ENCODE peak calls at places on chromosomes 13 and 19, in ten cellular contexts. Z is LHCN-M2; C is stimulated activated CD4-positive, alpha-beta T cell treated with anti-CD3 and anti-CD28 coated beads, Interleukin-4, amount 100 ng/mL, for 48 hours; E is T-helper 2 cell; I is body of pancreas; X is osteocyte; A is kidney tubule cell; O is psoas muscle; B is astrocyte of the spinal cord; Y is substantia nigra. U is an unnamed sample.

GRCh38 chr13:38900188-38900587 is 90.4 kb downstream of the STOML3 start:
- DNase-seq in Z (peak), C (no peak), E (no peak), I (no peak), X (no peak), A (no peak), O (no peak), B (no peak), Y (no peak), U (no peak)

GRCh38 chr19:6423499-6424189 is 967 bp downstream of the KHSRP start:
- DNase-seq in Z (peak), C (peak), E (no peak), I (no peak), X (no peak), A (peak), O (no peak), B (peak), Y (no peak), U (no peak)

GRCh38 chr19:52258426-52258825 is 11.0 kb upstream of the ZNF766 start:
- DNase-seq in Z (peak), C (no peak), E (no peak), I (no peak), X (no peak), A (peak), O (no peak), B (no peak), Y (no peak), U (no peak)

GRCh38 chr13:87444135-87444534 is 227.0 kb upstream of the SLITRK5 start:
- DNase-seq in Z (no peak), C (no peak), E (no peak), I (no peak), X (no peak), A (no peak), O (no peak), B (no peak), Y (no peak), U (no peak)

GRCh38 chr19:36638862-36639510 is 27.7 kb downstream of the ZNF461 start:
- DNase-seq in Z (peak), C (no peak), E (no peak), I (no peak), X (no peak), A (peak), O (no peak), B (peak), Y (no peak), U (no peak)

GRCh38 chr13:50526771-50527567 is 316.5 kb downstream of the DLEU7 start:
- DNase-seq in Z (no peak), C (no peak), E (no peak), I (peak), X (no peak), A (no peak), O (no peak), B (no peak), Y (no peak), U (no peak)

GRCh38 chr19:29671393-29672076 is 6.3 kb downstream of the PLEKHF1 start:
- DNase-seq in Z (no peak), C (peak), E (peak), I (peak), X (no peak), A (peak), O (peak), B (peak), Y (no peak), U (no peak)

GRCh38 chr19:36772341-36773222 is at the start of gene ZNF850:
- DNase-seq in Z (peak), C (peak), E (peak), I (peak), X (peak), A (peak), O (peak), B (peak), Y (peak), U (peak)

GRCh38 chr19:22422220-22422619 is at the start of gene ZNF98:
- DNase-seq in Z (no peak), C (no peak), E (no peak), I (peak), X (no peak), A (peak), O (peak), B (no peak), Y (peak), U (peak)